ENCODE peak calls at places on chromosomes 7 and 10, in nine cellular contexts. L is fibroblast of pulmonary artery; S is stimulated activated naive B cell treated with anti-CD40 and anti-IgM and Interleukin-4, amounts not matched to agents 10 μg/mL and 1 μg/mL and 100 μg/mL, for 72 hours; W is stimulated activated CD4-positive, alpha-beta T cell treated with anti-CD3 and anti-CD28 coated beads, Interleukin-15, amount 100 ng/mL, for 24 hours; D is HT-29; H is cardiac fibroblast; R is aorta; C is NCI-H510A treated with DMSO at 0.1 percent for 48 hours; U is islet precursor cell. O is an unnamed sample.

GRCh38 chr10:60377955-60378354 is 11.7 kb downstream of the ANK3 start:
- DNase-seq in L (peak), S (no peak), W (no peak), D (no peak), H (no peak), R (no peak), C (no peak), U (no peak), O (no peak)

GRCh38 chr10:104371753-104372152 is 18.1 kb downstream of the CFAP58 start:
- DNase-seq in L (no peak), S (no peak), W (no peak), D (no peak), H (no peak), R (no peak), C (no peak), U (no peak), O (no peak)

GRCh38 chr10:67864560-67865371 is 19.7 kb upstream of the SIRT1 start:
- DNase-seq in L (no peak), S (no peak), W (no peak), D (no peak), H (no peak), R (no peak), C (no peak), U (no peak), O (no peak)

GRCh38 chr7:117019786-117020604 is 66.7 kb downstream of the ST7 start:
- DNase-seq in L (peak), S (no peak), W (no peak), D (peak), H (peak), R (peak), C (peak), U (peak), O (peak)

GRCh38 chr7:98404840-98405239 is 4.0 kb upstream of the BAIAP2L1 start:
- DNase-seq in L (no peak), S (no peak), W (no peak), D (no peak), H (no peak), R (no peak), C (no peak), U (no peak), O (no peak)

GRCh38 chr7:138649506-138649905 is 51.7 kb downstream of the SVOPL start:
- DNase-seq in L (peak), S (no peak), W (no peak), D (no peak), H (no peak), R (no peak), C (no peak), U (no peak), O (no peak)

GRCh38 chr10:69337312-69338132 is 59.2 kb downstream of the HK1 start:
- DNase-seq in L (peak), S (no peak), W (no peak), D (no peak), H (peak), R (no peak), C (peak), U (peak), O (peak)

GRCh38 chr10:117391436-117392205 is 16.4 kb upstream of the PDZD8 start:
- DNase-seq in L (peak), S (no peak), W (no peak), D (peak), H (peak), R (no peak), C (no peak), U (peak), O (no peak)

GRCh38 chr10:16155761-16156322 is 281.0 kb upstream of the PTER start:
- DNase-seq in L (no peak), S (no peak), W (no peak), D (no peak), H (no peak), R (no peak), C (no peak), U (no peak), O (no peak)

GRCh38 chr7:76369011-76369410 is 10.2 kb upstream of the YWHAG start:
- DNase-seq in L (no peak), S (no peak), W (no peak), D (no peak), H (no peak), R (peak), C (no peak), U (peak), O (no peak)

GRCh38 chr7:101828308-101829020 is 11.0 kb downstream of the CUX1 start:
- DNase-seq in L (no peak), S (no peak), W (no peak), D (no peak), H (no peak), R (peak), C (no peak), U (no peak), O (no peak)

GRCh38 chr7:44603208-44603607 is 3.2 kb upstream of the OGDH start:
- DNase-seq in L (no peak), S (no peak), W (no peak), D (no peak), H (no peak), R (no peak), C (no peak), U (no peak), O (no peak)

GRCh38 chr10:131211146-131211545 is 100.4 kb downstream of the TCERG1L start:
- DNase-seq in L (no peak), S (no peak), W (no peak), D (no peak), H (no peak), R (no peak), C (no peak), U (peak), O (no peak)

GRCh38 chr7:16695621-16696237 is 49.7 kb downstream of the BZW2 start:
- DNase-seq in L (peak), S (no peak), W (no peak), D (peak), H (peak), R (no peak), C (peak), U (peak), O (peak)

GRCh38 chr7:129283938-129284337 is 59.1 kb downstream of the AHCYL2 start:
- DNase-seq in L (no peak), S (no peak), W (no peak), D (no peak), H (no peak), R (no peak), C (no peak), U (no peak), O (no peak)

GRCh38 chr7:26198781-26199169 is 1.8 kb downstream of the HNRNPA2B1 start:
- DNase-seq in L (no peak), S (no peak), W (no peak), D (peak), H (no peak), R (no peak), C (no peak), U (no peak), O (no peak)

GRCh38 chr10:80414126-80414898 is 6.0 kb downstream of the PRXL2A start:
- DNase-seq in L (peak), S (no peak), W (no peak), D (no peak), H (no peak), R (no peak), C (peak), U (no peak), O (peak)

GRCh38 chr10:125148021-125148439 is 12.3 kb downstream of the CTBP2 start:
- DNase-seq in L (peak), S (no peak), W (no peak), D (peak), H (peak), R (peak), C (peak), U (no peak), O (peak)

GRCh38 chr10:45439873-45440272 is 65.9 kb downstream of the ALOX5 start:
- DNase-seq in L (no peak), S (no peak), W (no peak), D (no peak), H (no peak), R (no peak), C (no peak), U (no peak), O (no peak)

GRCh38 chr7:29467193-29467592 is 96.4 kb upstream of the PRR15 start:
- DNase-seq in L (no peak), S (no peak), W (no peak), D (no peak), H (no peak), R (no peak), C (no peak), U (no peak), O (no peak)

GRCh38 chr7:134941947-134942346 is 44.4 kb upstream of the AGBL3 start:
- DNase-seq in L (no peak), S (no peak), W (no peak), D (no peak), H (no peak), R (no peak), C (no peak), U (no peak), O (no peak)

GRCh38 chr10:29784175-29784773 is 149.5 kb upstream of the SVIL start:
- DNase-seq in L (peak), S (no peak), W (no peak), D (peak), H (peak), R (no peak), C (no peak), U (peak), O (no peak)

GRCh38 chr10:20369863-20370736 is 527.0 kb downstream of the NEBL start:
- DNase-seq in L (no peak), S (no peak), W (no peak), D (peak), H (no peak), R (no peak), C (no peak), U (peak), O (no peak)

GRCh38 chr7:44100458-44101303 is 3.5 kb upstream of the AEBP1 start:
- DNase-seq in L (peak), S (no peak), W (no peak), D (no peak), H (peak), R (peak), C (no peak), U (no peak), O (no peak)

GRCh38 chr7:78510580-78511188 is 712.1 kb downstream of the PHTF2 start:
- DNase-seq in L (peak), S (no peak), W (peak), D (peak), H (peak), R (no peak), C (peak), U (peak), O (peak)

GRCh38 chr10:21272585-21273399 is 252.7 kb downstream of the SKIDA1 start:
- DNase-seq in L (no peak), S (no peak), W (no peak), D (no peak), H (no peak), R (no peak), C (no peak), U (no peak), O (no peak)

GRCh38 chr7:146701166-146701565 is 584.6 kb downstream of the CNTNAP2 start:
- DNase-seq in L (no peak), S (no peak), W (no peak), D (no peak), H (no peak), R (no peak), C (no peak), U (no peak), O (peak)

GRCh38 chr10:62248465-62248864 is 20.2 kb downstream of the RTKN2 start:
- DNase-seq in L (peak), S (no peak), W (no peak), D (peak), H (peak), R (no peak), C (no peak), U (no peak), O (no peak)

GRCh38 chr7:133919810-133920209 is 207.3 kb upstream of the LRGUK start:
- DNase-seq in L (peak), S (no peak), W (no peak), D (no peak), H (peak), R (no peak), C (no peak), U (no peak), O (no peak)

GRCh38 chr10:61500460-61500859 is 47.3 kb upstream of the TMEM26 start:
- DNase-seq in L (no peak), S (no peak), W (no peak), D (no peak), H (no peak), R (no peak), C (no peak), U (no peak), O (no peak)

GRCh38 chr10:114258274-114258840 is 19.3 kb downstream of the VWA2 start:
- DNase-seq in L (no peak), S (no peak), W (no peak), D (peak), H (no peak), R (no peak), C (peak), U (peak), O (no peak)

GRCh38 chr7:137508437-137509175 is 165.1 kb upstream of the PTN start:
- DNase-seq in L (peak), S (no peak), W (no peak), D (no peak), H (peak), R (no peak), C (no peak), U (no peak), O (no peak)

GRCh38 chr7:50591480-50592438 is 26.6 kb upstream of the DDC start:
- DNase-seq in L (no peak), S (no peak), W (no peak), D (no peak), H (no peak), R (no peak), C (peak), U (no peak), O (peak)

GRCh38 chr7:113698556-113699220 is 220.1 kb downstream of the PPP1R3A start:
- DNase-seq in L (peak), S (no peak), W (no peak), D (peak), H (peak), R (no peak), C (peak), U (no peak), O (peak)

O was measured in NCI-H1092 treated with DMSO at 0.1 percent for 48 hours.